ENCODE peak calls at places on chromosome 22, in six cellular contexts. Y is activated T-helper 9 cell treated with anti-CD3 and anti-CD28 coated beads, Interleukin-2, amount 50 U/mL, for 16 hours; D is SW 1271; J is activated CD8-positive, alpha-beta memory T cell treated with anti-CD3 and anti-CD28 coated beads for 24 hours; G is occipital lobe; O is suprapubic skin. M is an unnamed sample.

GRCh38 chr22:40055143-40055926 is 60.6 kb downstream of the FAM83F start:
- DNase-seq in Y (no peak), D (no peak), J (no peak), G (no peak), O (no peak), M (no peak)

GRCh38 chr22:36725366-36726006 is 21.9 kb upstream of the CACNG2 start:
- DNase-seq in Y (no peak), D (no peak), J (no peak), G (no peak), O (peak; percentile 48), M (no peak)

GRCh38 chr22:49368221-49368975 is 459.3 kb downstream of the BRD1 start:
- DNase-seq in Y (no peak), D (no peak), J (peak; percentile 37), G (no peak), O (no peak), M (no peak)

GRCh38 chr22:49961601-49962011 is 1.0 kb downstream of the PIM3 start:
- DNase-seq in Y (no peak), D (no peak), J (no peak), G (no peak), O (peak; percentile 84), M (no peak)

GRCh38 chr22:17201285-17201945 is 17.8 kb downstream of the ADA2 start:
- DNase-seq in Y (no peak), D (no peak), J (no peak), G (no peak), O (no peak), M (no peak)

GRCh38 chr22:20242393-20243175 is 25.5 kb downstream of the RTN4R start:
- DNase-seq in Y (no peak), D (no peak), J (peak; percentile 67), G (no peak), O (no peak), M (no peak)

GRCh38 chr22:35010543-35010942 is 55.4 kb upstream of the ISX start:
- DNase-seq in Y (no peak), D (no peak), J (no peak), G (no peak), O (no peak), M (no peak)

GRCh38 chr22:37244922-37245722 is 1.1 kb upstream of the RAC2 start:
- DNase-seq in Y (no peak), D (no peak), J (peak; percentile 68), G (no peak), O (peak; percentile 72), M (no peak)

GRCh38 chr22:23182289-23183106 is 2.2 kb downstream of the BCR start:
- DNase-seq in Y (peak; percentile 56), D (no peak), J (peak; percentile 79), G (no peak), O (no peak), M (no peak)

GRCh38 chr22:37290737-37291136 is 8.4 kb downstream of the CYTH4 start:
- DNase-seq in Y (no peak), D (no peak), J (no peak), G (no peak), O (no peak), M (no peak)

GRCh38 chr22:35380013-35380412 is 883 bp upstream of the HMOX1 start:
- DNase-seq in Y (no peak), D (no peak), J (no peak), G (no peak), O (no peak), M (no peak)

GRCh38 chr22:28909375-28909774 is 26.0 kb downstream of the ZNRF3 start:
- DNase-seq in Y (peak; percentile 54), D (no peak), J (peak; percentile 82), G (no peak), O (no peak), M (no peak)

GRCh38 chr22:40434745-40435144 is 64.4 kb downstream of the SGSM3 start:
- DNase-seq in Y (no peak), D (no peak), J (no peak), G (no peak), O (no peak), M (no peak)

GRCh38 chr22:41612626-41613025 is 8.2 kb downstream of the DESI1 start:
- DNase-seq in Y (no peak), D (no peak), J (no peak), G (no peak), O (no peak), M (no peak)

GRCh38 chr22:27749597-27750225 is 51.8 kb downstream of the MN1 start:
- DNase-seq in Y (no peak), D (no peak), J (no peak), G (no peak), O (no peak), M (peak; percentile 37)

GRCh38 chr22:17918840-17919239 is 105.5 kb downstream of the MICAL3 start:
- DNase-seq in Y (no peak), D (peak; percentile 1), J (no peak), G (no peak), O (peak; percentile 23), M (no peak)

GRCh38 chr22:40121463-40121862 is 56.3 kb upstream of the TNRC6B start:
- DNase-seq in Y (no peak), D (no peak), J (no peak), G (no peak), O (no peak), M (no peak)

GRCh38 chr22:36406721-36407120 is 19.0 kb upstream of the MYH9 start:
- DNase-seq in Y (no peak), D (no peak), J (no peak), G (no peak), O (no peak), M (no peak)

GRCh38 chr22:19629720-19630419 is 84.4 kb upstream of the SEPTIN5 start:
- DNase-seq in Y (peak; percentile 70), D (peak; percentile 45), J (peak; percentile 94), G (peak; percentile 56), O (peak; percentile 88), M (peak; percentile 16)

GRCh38 chr22:36356708-36357694 is 30.8 kb downstream of the MYH9 start:
- DNase-seq in Y (no peak), D (no peak), J (no peak), G (no peak), O (no peak), M (no peak)

GRCh38 chr22:49936973-49937757 is 18.7 kb downstream of the CRELD2 start:
- DNase-seq in Y (no peak), D (no peak), J (no peak), G (peak; percentile 42), O (no peak), M (peak; percentile 40)

GRCh38 chr22:46663436-46664100 is 43.4 kb downstream of the GRAMD4 start:
- DNase-seq in Y (no peak), D (no peak), J (no peak), G (no peak), O (no peak), M (no peak)

GRCh38 chr22:44580756-44581435 is 82.9 kb upstream of the RTL6 start:
- DNase-seq in Y (no peak), D (no peak), J (no peak), G (no peak), O (peak; percentile 38), M (no peak)

GRCh38 chr22:23523746-23524145 is 56.3 kb downstream of the IGLL1 start:
- DNase-seq in Y (no peak), D (no peak), J (no peak), G (no peak), O (no peak), M (no peak)

GRCh38 chr22:46036558-46037408 is 59.8 kb upstream of the WNT7B start:
- DNase-seq in Y (no peak), D (peak; percentile 41), J (peak; percentile 77), G (no peak), O (peak; percentile 78), M (no peak)

GRCh38 chr22:26762503-26763170 is 105.2 kb downstream of the MIAT start:
- DNase-seq in Y (no peak), D (no peak), J (no peak), G (no peak), O (no peak), M (no peak)

GRCh38 chr22:18148508-18148965 is 1.4 kb upstream of the USP18 start:
- DNase-seq in Y (no peak), D (no peak), J (no peak), G (no peak), O (no peak), M (no peak)

GRCh38 chr22:48103126-48103875 is 1340.9 kb downstream of the TBC1D22A start:
- DNase-seq in Y (no peak), D (no peak), J (no peak), G (no peak), O (peak; percentile 75), M (no peak)

GRCh38 chr22:21042978-21043855 is 2.5 kb upstream of the LRRC74B start:
- DNase-seq in Y (no peak), D (no peak), J (no peak), G (no peak), O (no peak), M (no peak)

GRCh38 chr22:20750461-20751184 is 23.3 kb upstream of the SERPIND1 start:
- DNase-seq in Y (peak; percentile 12), D (peak; percentile 7), J (peak; percentile 67), G (peak; percentile 77), O (no peak), M (no peak)

GRCh38 chr22:49209452-49210195 is 618.0 kb downstream of the BRD1 start:
- DNase-seq in Y (no peak), D (no peak), J (peak; percentile 24), G (no peak), O (peak; percentile 41), M (no peak)

GRCh38 chr22:17926516-17926915 is 97.8 kb downstream of the MICAL3 start:
- DNase-seq in Y (no peak), D (no peak), J (no peak), G (no peak), O (peak; percentile 16), M (no peak)

GRCh38 chr22:45210577-45211431 is 29.9 kb downstream of the KIAA0930 start:
- DNase-seq in Y (no peak), D (no peak), J (no peak), G (no peak), O (no peak), M (no peak)

GRCh38 chr22:35526333-35526979 is 14.2 kb upstream of the RASD2 start:
- DNase-seq in Y (no peak), D (no peak), J (no peak), G (no peak), O (no peak), M (no peak)

GRCh38 chr22:27620367-27621154 is 181.0 kb downstream of the MN1 start:
- DNase-seq in Y (no peak), D (no peak), J (no peak), G (no peak), O (no peak), M (no peak)

GRCh38 chr22:40651057-40651456 is 14.5 kb upstream of the MRTFA start:
- DNase-seq in Y (no peak), D (no peak), J (no peak), G (no peak), O (no peak), M (no peak)

GRCh38 chr22:26756675-26757293 is 99.4 kb downstream of the MIAT start:
- DNase-seq in Y (no peak), D (no peak), J (peak; percentile 75), G (peak; percentile 25), O (no peak), M (peak; percentile 37)

GRCh38 chr22:37043828-37044538 is 7.6 kb upstream of the KCTD17 start:
- DNase-seq in Y (peak; percentile 28), D (no peak), J (peak; percentile 73), G (no peak), O (no peak), M (no peak)